ENCODE peak calls at places on chromosomes 13 and 19, in seven cellular contexts. O, J, Z, B, A, L and X are unnamed samples.
A peak's percentile ranks its signal among the peaks of the same experiment; 100 is the strongest.

GRCh38 chr13:94435604-94436226 is 43.8 kb downstream of the DCT start:
- DNase-seq in L (peak; percentile 5), O (peak; percentile 60), B (peak; percentile 46), Z (peak; percentile 53), A (peak; percentile 32), J (peak; percentile 60), X (peak; percentile 33)

GRCh38 chr19:15417699-15418098 is 1.1 kb downstream of the AKAP8L start:
- DNase-seq in J (no peak), Z (peak; percentile 5), L (no peak), B (peak; percentile 56), O (no peak), A (no peak), X (peak; percentile 34)

GRCh38 chr19:38618590-38619360 is at the start of gene EIF3K:
- DNase-seq in A (peak; percentile 98), J (peak; percentile 100), L (peak; percentile 98), B (peak; percentile 98), Z (peak; percentile 99), O (peak; percentile 99), X (peak; percentile 94)

GRCh38 chr13:110661256-110661655 is 44.7 kb downstream of the CARS2 start:
- DNase-seq in A (no peak), B (peak; percentile 66), L (no peak), O (no peak), J (no peak), Z (no peak), X (peak; percentile 62)

GRCh38 chr13:103188688-103189326 is 122.6 kb upstream of the SLC10A2 start:
- DNase-seq in J (peak; percentile 47), L (no peak), Z (peak; percentile 13), B (peak; percentile 23), O (peak; percentile 23), A (no peak), X (peak; percentile 13)

GRCh38 chr19:51712461-51713081 is 11.2 kb downstream of the HAS1 start:
- DNase-seq in A (no peak), O (no peak), Z (peak; percentile 77), J (peak; percentile 57), L (no peak), B (peak; percentile 52), X (no peak)

GRCh38 chr13:93477238-93477637 is 250.6 kb downstream of the GPC6 start:
- DNase-seq in A (no peak), O (no peak), J (no peak), L (no peak), Z (no peak), B (peak; percentile 45), X (peak; percentile 39)

GRCh38 chr19:44643605-44644390 is at the start of gene PVR:
- DNase-seq in L (peak; percentile 71), O (peak; percentile 95), A (peak; percentile 73), Z (no peak), B (peak; percentile 75), J (peak; percentile 93), X (peak; percentile 58)

GRCh38 chr13:103040006-103040405 is 26.2 kb downstream of the SLC10A2 start:
- DNase-seq in B (no peak), A (no peak), Z (no peak), O (no peak), L (no peak), J (no peak), X (no peak)

GRCh38 chr13:105971312-105971711 is 564.1 kb downstream of the EFNB2 start:
- DNase-seq in O (no peak), J (peak; percentile 28), B (no peak), L (no peak), A (no peak), Z (no peak), X (no peak)

GRCh38 chr13:44870456-44870929 is 118.8 kb downstream of the NUFIP1 start:
- DNase-seq in O (no peak), B (no peak), A (no peak), J (no peak), Z (no peak), L (no peak), X (no peak)

GRCh38 chr13:109145631-109146030 is 516.2 kb downstream of the MYO16 start:
- DNase-seq in B (peak; percentile 64), A (peak; percentile 13), Z (peak; percentile 50), L (no peak), O (peak; percentile 79), J (peak; percentile 81), X (peak; percentile 45)

GRCh38 chr13:43127827-43128226 is 104.4 kb downstream of the DNAJC15 start:
- DNase-seq in A (no peak), O (no peak), B (no peak), J (no peak), L (no peak), Z (peak; percentile 7), X (no peak)

GRCh38 chr19:2624537-2625091 is 77.9 kb downstream of the GNG7 start:
- DNase-seq in O (peak; percentile 53), Z (peak; percentile 85), B (no peak), A (no peak), J (peak; percentile 70), L (no peak), X (no peak)

GRCh38 chr13:104011505-104012270 is 945.5 kb upstream of the SLC10A2 start:
- DNase-seq in O (no peak), Z (no peak), J (no peak), B (peak; percentile 47), L (no peak), A (no peak), X (peak; percentile 36)

GRCh38 chr19:55486043-55486970 is 1.3 kb downstream of the NAT14 start:
- DNase-seq in O (peak; percentile 80), L (no peak), B (no peak), A (no peak), J (no peak), Z (no peak), X (no peak)

DNA sequence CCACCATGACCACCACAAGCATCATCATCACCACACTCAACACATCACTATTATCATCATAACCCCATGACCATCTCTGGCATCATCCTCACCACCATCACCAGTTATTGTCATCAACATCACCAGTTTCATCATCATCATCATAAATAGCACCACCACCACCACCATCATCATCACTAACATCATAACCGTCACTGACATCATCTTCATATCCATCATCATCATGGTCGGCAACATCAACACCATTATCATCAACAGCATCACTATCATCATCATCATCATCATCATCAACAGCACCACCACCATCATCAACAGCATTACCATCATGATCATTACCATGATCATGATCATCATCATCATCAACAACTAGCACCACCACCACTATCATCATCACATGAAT is 67.2 kb downstream of the MBD3L1 start:
- DNase-seq in A (no peak), O (no peak), J (no peak), L (no peak), B (no peak), Z (no peak), X (no peak)
- H3K9me3 ChIP-seq in A (no peaks in the 10 kb centered on the region), O (no peaks in the 10 kb centered on the region), J (no peaks in the 10 kb centered on the region), L (peaks cover 9% of the 10 kb centered on the region), B (no peaks in the 10 kb centered on the region), Z (no peaks in the 10 kb centered on the region), X (peaks cover 22% of the 10 kb centered on the region)

DNA sequence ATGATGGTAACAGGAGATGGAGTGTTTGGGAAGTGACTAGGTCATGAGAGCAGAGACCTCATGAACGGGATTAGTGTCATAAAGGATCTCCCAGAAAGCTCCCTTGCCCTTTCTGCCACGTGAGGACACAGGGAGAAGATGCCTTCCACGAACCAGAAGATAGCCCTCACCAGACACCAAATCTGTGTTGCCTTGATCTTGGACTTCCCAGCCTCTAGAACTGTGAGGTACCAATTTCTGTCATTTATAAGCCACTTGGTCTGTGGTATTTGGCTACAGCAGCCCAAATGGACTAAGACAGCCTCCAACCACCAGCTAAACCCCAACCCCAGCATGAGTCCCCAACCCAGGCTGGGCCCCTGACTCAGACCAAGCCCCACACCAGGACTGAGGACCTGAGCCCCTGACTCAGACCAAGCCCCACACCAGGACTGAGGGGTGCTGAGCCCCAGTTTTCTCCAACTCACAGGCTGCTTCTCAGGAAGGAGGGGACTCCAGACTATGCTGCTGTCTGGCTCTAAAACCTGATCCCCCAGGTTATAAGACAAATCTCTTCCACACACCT is 54.1 kb downstream of the PTPRS start:
- DNase-seq in O (no peak), L (no peak), A (no peak), Z (no peak), J (no peak), B (no peak), X (no peak)
- H3K27ac ChIP-seq in O (no peak overlapping the region), L (no peak overlapping the region), A (no peak overlapping the region), Z (peak overlapping the region; percentile 76), J (no peak overlapping the region), B (no peak overlapping the region), X (no peak overlapping the region)

GRCh38 chr19:5951338-5951861 is 26.5 kb downstream of the RANBP3 start:
- DNase-seq in B (no peak), O (no peak), L (no peak), A (no peak), J (no peak), Z (peak; percentile 81), X (no peak)
- H4K20me1 ChIP-seq in B (no peaks in the 10 kb centered on the region), O (peaks cover 94% of the 10 kb centered on the region), L (peaks cover 20% of the 10 kb centered on the region), A (peaks cover 12% of the 10 kb centered on the region), J (peaks cover 61% of the 10 kb centered on the region), Z (no peaks in the 10 kb centered on the region), X (peaks cover 94% of the 10 kb centered on the region)

DNA sequence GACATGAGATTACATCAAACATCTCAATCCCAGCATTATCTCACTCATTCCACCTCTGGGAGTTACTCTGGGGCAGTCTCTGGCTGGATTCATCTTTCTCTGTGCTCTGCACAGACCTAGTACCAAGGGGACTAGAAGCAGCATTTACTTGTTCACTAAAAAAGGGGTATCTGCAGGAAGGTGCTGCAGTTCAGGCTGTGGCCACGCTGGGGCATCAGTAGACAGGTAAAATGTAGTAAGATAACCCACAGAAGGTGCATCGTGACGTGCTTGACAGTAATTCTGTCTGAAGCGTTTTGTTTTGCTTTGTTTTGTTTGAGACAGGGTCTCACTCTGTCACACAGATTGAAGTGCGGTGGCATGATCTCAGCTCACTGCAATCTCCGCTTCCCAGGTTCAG is 29.3 kb downstream of the ZNF564 start:
- DNase-seq in B (no peak), A (peak; percentile 29), Z (peak; percentile 41), J (no peak), O (no peak), L (no peak), X (no peak)
- H3K9me3 ChIP-seq in B (peaks cover 18% of the 10 kb centered on the region), A (peaks cover 41% of the 10 kb centered on the region), Z (peaks cover 65% of the 10 kb centered on the region), J (peaks cover 78% of the 10 kb centered on the region), O (peaks cover 45% of the 10 kb centered on the region), L (peaks cover 27% of the 10 kb centered on the region), X (peaks cover 50% of the 10 kb centered on the region)

GRCh38 chr13:50128406-50129048 is 113.3 kb downstream of the KCNRG start:
- DNase-seq in B (no peak), J (no peak), L (no peak), O (no peak), Z (peak; percentile 54), A (no peak), X (no peak)

GRCh38 chr13:50127726-50128291 is 112.6 kb downstream of the KCNRG start:
- DNase-seq in A (no peak), B (no peak), Z (no peak), O (no peak), J (peak; percentile 43), L (no peak), X (no peak)

GRCh38 chr13:50126378-50127016 is 111.3 kb downstream of the KCNRG start:
- DNase-seq in Z (peak; percentile 59), O (no peak), A (no peak), L (no peak), J (peak; percentile 56), B (peak; percentile 35), X (no peak)

GRCh38 chr13:50125556-50126377 is 110.5 kb downstream of the KCNRG start:
- DNase-seq in J (peak; percentile 96), A (peak; percentile 77), O (peak; percentile 92), L (no peak), B (peak; percentile 74), Z (peak; percentile 84), X (peak; percentile 55)

GRCh38 chr13:50127017-50127725 is 111.9 kb downstream of the KCNRG start:
- DNase-seq in Z (no peak), O (no peak), B (peak; percentile 33), J (peak; percentile 72), L (no peak), A (no peak), X (no peak)
- H3K27ac ChIP-seq in Z (peak overlapping the region; percentile 68), O (no peak overlapping the region), B (peak overlapping the region; percentile 49), J (peak overlapping the region; percentile 99), L (no peak overlapping the region), A (no peak overlapping the region), X (no peak overlapping the region)